ENCODE peak calls at places on chromosomes 12 and 14, in nine cellular contexts. One of them, this sample, is unnamed.

GRCh38 chr14:54166049-54166950 is 209.7 kb upstream of the BMP4 start:
- DNase-seq in thoracic aorta: no peak
- DNase-seq in HFF-Myc: no peak
- DNase-seq in astrocyte of the cerebellum: no peak
- DNase-seq in A549: no peak
- DNase-seq in CD8-positive, alpha-beta T cell: no peak
- DNase-seq in GM12865: no peak
- DNase-seq in choroid plexus epithelial cell: no peak
- DNase-seq in lower lobe of right lung: no peak
- DNase-seq in this sample: no peak

GRCh38 chr14:75540479-75540851 is 18.2 kb downstream of the BATF start:
- DNase-seq in choroid plexus epithelial cell: no peak
- DNase-seq in lower lobe of right lung: no peak
- DNase-seq in CD8-positive, alpha-beta T cell: no peak
- DNase-seq in GM12865: no peak
- DNase-seq in thoracic aorta: no peak
- DNase-seq in A549: no peak
- DNase-seq in astrocyte of the cerebellum: no peak
- DNase-seq in HFF-Myc: no peak
- DNase-seq in this sample: no peak

GRCh38 chr12:6355491-6356373 is 13.9 kb upstream of the TNFRSF1A start:
- DNase-seq in A549: no peak
- DNase-seq in CD8-positive, alpha-beta T cell: no peak
- DNase-seq in thoracic aorta: no peak
- DNase-seq in lower lobe of right lung: no peak
- DNase-seq in choroid plexus epithelial cell: no peak
- DNase-seq in HFF-Myc: no peak
- DNase-seq in GM12865: no peak
- DNase-seq in astrocyte of the cerebellum: no peak
- DNase-seq in this sample: no peak

GRCh38 chr12:22321620-22322019 is 12.9 kb downstream of the ST8SIA1 start:
- DNase-seq in thoracic aorta: no peak
- DNase-seq in lower lobe of right lung: peak
- DNase-seq in A549: no peak
- DNase-seq in CD8-positive, alpha-beta T cell: no peak
- DNase-seq in HFF-Myc: no peak
- DNase-seq in astrocyte of the cerebellum: no peak
- DNase-seq in choroid plexus epithelial cell: peak
- DNase-seq in GM12865: no peak
- DNase-seq in this sample: peak

GRCh38 chr12:120183211-120183631 is 11.3 kb downstream of the GCN1 start:
- DNase-seq in astrocyte of the cerebellum: no peak
- DNase-seq in A549: no peak
- DNase-seq in thoracic aorta: no peak
- DNase-seq in GM12865: no peak
- DNase-seq in CD8-positive, alpha-beta T cell: no peak
- DNase-seq in choroid plexus epithelial cell: peak
- DNase-seq in lower lobe of right lung: no peak
- DNase-seq in HFF-Myc: no peak
- DNase-seq in this sample: peak

GRCh38 chr12:94244165-94245133 is 96.1 kb downstream of the PLXNC1 start:
- DNase-seq in A549: no peak
- DNase-seq in HFF-Myc: no peak
- DNase-seq in GM12865: peak
- DNase-seq in astrocyte of the cerebellum: no peak
- DNase-seq in thoracic aorta: no peak
- DNase-seq in CD8-positive, alpha-beta T cell: peak
- DNase-seq in choroid plexus epithelial cell: no peak
- DNase-seq in lower lobe of right lung: peak
- DNase-seq in this sample: no peak

GRCh38 chr14:21264025-21264801 is 5.0 kb downstream of the HNRNPC start:
- DNase-seq in thoracic aorta: no peak
- DNase-seq in lower lobe of right lung: no peak
- DNase-seq in GM12865: peak
- DNase-seq in A549: no peak
- DNase-seq in choroid plexus epithelial cell: peak
- DNase-seq in CD8-positive, alpha-beta T cell: no peak
- DNase-seq in astrocyte of the cerebellum: peak
- DNase-seq in HFF-Myc: peak
- DNase-seq in this sample: peak

GRCh38 chr12:107731376-107731775 is 29.6 kb downstream of the PRDM4 start:
- DNase-seq in astrocyte of the cerebellum: no peak
- DNase-seq in GM12865: peak
- DNase-seq in lower lobe of right lung: no peak
- DNase-seq in HFF-Myc: no peak
- DNase-seq in A549: no peak
- DNase-seq in thoracic aorta: no peak
- DNase-seq in CD8-positive, alpha-beta T cell: no peak
- DNase-seq in choroid plexus epithelial cell: peak
- DNase-seq in this sample: no peak

GRCh38 chr12:71708658-71709057 is 22.8 kb downstream of the TMEM19 start:
- DNase-seq in astrocyte of the cerebellum: no peak
- DNase-seq in lower lobe of right lung: no peak
- DNase-seq in thoracic aorta: no peak
- DNase-seq in GM12865: no peak
- DNase-seq in CD8-positive, alpha-beta T cell: no peak
- DNase-seq in HFF-Myc: no peak
- DNase-seq in choroid plexus epithelial cell: no peak
- DNase-seq in A549: no peak
- DNase-seq in this sample: no peak

GRCh38 chr12:94707892-94708291 is 57.5 kb upstream of the TMCC3 start:
- DNase-seq in CD8-positive, alpha-beta T cell: no peak
- DNase-seq in HFF-Myc: no peak
- DNase-seq in thoracic aorta: no peak
- DNase-seq in astrocyte of the cerebellum: no peak
- DNase-seq in lower lobe of right lung: no peak
- DNase-seq in GM12865: no peak
- DNase-seq in A549: no peak
- DNase-seq in choroid plexus epithelial cell: peak
- DNase-seq in this sample: peak

GRCh38 chr12:110010853-110011835 is 11.9 kb downstream of the ANKRD13A start:
- DNase-seq in GM12865: peak
- DNase-seq in lower lobe of right lung: no peak
- DNase-seq in thoracic aorta: no peak
- DNase-seq in choroid plexus epithelial cell: no peak
- DNase-seq in CD8-positive, alpha-beta T cell: no peak
- DNase-seq in A549: no peak
- DNase-seq in astrocyte of the cerebellum: no peak
- DNase-seq in HFF-Myc: no peak
- DNase-seq in this sample: no peak

GRCh38 chr12:5166976-5167375 is 123.3 kb downstream of the KCNA5 start:
- DNase-seq in thoracic aorta: no peak
- DNase-seq in HFF-Myc: peak
- DNase-seq in astrocyte of the cerebellum: peak
- DNase-seq in lower lobe of right lung: no peak
- DNase-seq in CD8-positive, alpha-beta T cell: no peak
- DNase-seq in choroid plexus epithelial cell: peak
- DNase-seq in GM12865: no peak
- DNase-seq in A549: no peak
- DNase-seq in this sample: peak

GRCh38 chr12:31288381-31288780 is 37.6 kb downstream of the SINHCAF start:
- DNase-seq in CD8-positive, alpha-beta T cell: no peak
- DNase-seq in astrocyte of the cerebellum: no peak
- DNase-seq in choroid plexus epithelial cell: no peak
- DNase-seq in thoracic aorta: no peak
- DNase-seq in GM12865: no peak
- DNase-seq in lower lobe of right lung: no peak
- DNase-seq in HFF-Myc: no peak
- DNase-seq in A549: no peak
- DNase-seq in this sample: no peak

GRCh38 chr14:102993523-102993922 is 63.8 kb downstream of the CDC42BPB start:
- DNase-seq in A549: peak
- DNase-seq in lower lobe of right lung: no peak
- DNase-seq in astrocyte of the cerebellum: no peak
- DNase-seq in CD8-positive, alpha-beta T cell: no peak
- DNase-seq in choroid plexus epithelial cell: peak
- DNase-seq in GM12865: no peak
- DNase-seq in thoracic aorta: no peak
- DNase-seq in HFF-Myc: no peak
- DNase-seq in this sample: peak
- H3K4me3 ChIP-seq in A549: no peak
- H3K4me3 ChIP-seq in lower lobe of right lung: no peak
- H3K4me3 ChIP-seq in astrocyte of the cerebellum: no peak
- H3K4me3 ChIP-seq in CD8-positive, alpha-beta T cell: no peak
- H3K4me3 ChIP-seq in choroid plexus epithelial cell: no peak
- H3K4me3 ChIP-seq in GM12865: no peak
- H3K4me3 ChIP-seq in thoracic aorta: no peak
- H3K4me3 ChIP-seq in HFF-Myc: no peak
- H3K4me3 ChIP-seq in this sample: no peak

GRCh38 chr12:47053991-47054390 is 25.4 kb upstream of the PCED1B start:
- DNase-seq in GM12865: no peak
- DNase-seq in A549: no peak
- DNase-seq in HFF-Myc: no peak
- DNase-seq in CD8-positive, alpha-beta T cell: no peak
- DNase-seq in choroid plexus epithelial cell: no peak
- DNase-seq in lower lobe of right lung: no peak
- DNase-seq in thoracic aorta: no peak
- DNase-seq in astrocyte of the cerebellum: no peak
- DNase-seq in this sample: no peak
- TF ChIP-seq CTCF in GM12865: no peak
- TF ChIP-seq CTCF in A549: no peak
- TF ChIP-seq CTCF in HFF-Myc: no peak
- TF ChIP-seq CTCF in CD8-positive, alpha-beta T cell: no peak
- TF ChIP-seq CTCF in choroid plexus epithelial cell: no peak
- TF ChIP-seq CTCF in lower lobe of right lung: no peak
- TF ChIP-seq CTCF in thoracic aorta: no peak
- TF ChIP-seq CTCF in astrocyte of the cerebellum: no peak
- TF ChIP-seq CTCF in this sample: no peak

GRCh38 chr12:57737467-57738141 is 938 bp downstream of the AGAP2 start:
- DNase-seq in GM12865: no peak
- DNase-seq in A549: no peak
- DNase-seq in HFF-Myc: no peak
- DNase-seq in astrocyte of the cerebellum: no peak
- DNase-seq in lower lobe of right lung: no peak
- DNase-seq in choroid plexus epithelial cell: no peak
- DNase-seq in CD8-positive, alpha-beta T cell: no peak
- DNase-seq in thoracic aorta: no peak
- DNase-seq in this sample: no peak
- H3K4me3 ChIP-seq in GM12865: no peak
- H3K4me3 ChIP-seq in A549: peak
- H3K4me3 ChIP-seq in HFF-Myc: peak
- H3K4me3 ChIP-seq in astrocyte of the cerebellum: peak
- H3K4me3 ChIP-seq in lower lobe of right lung: peak
- H3K4me3 ChIP-seq in choroid plexus epithelial cell: peak
- H3K4me3 ChIP-seq in CD8-positive, alpha-beta T cell: no peak
- H3K4me3 ChIP-seq in thoracic aorta: peak
- H3K4me3 ChIP-seq in this sample: peak

GRCh38 chr12:123040106-123040505 is 59.6 kb downstream of the ARL6IP4 start:
- DNase-seq in thoracic aorta: no peak
- DNase-seq in HFF-Myc: no peak
- DNase-seq in CD8-positive, alpha-beta T cell: no peak
- DNase-seq in astrocyte of the cerebellum: no peak
- DNase-seq in GM12865: no peak
- DNase-seq in A549: no peak
- DNase-seq in lower lobe of right lung: no peak
- DNase-seq in choroid plexus epithelial cell: no peak
- DNase-seq in this sample: no peak

GRCh38 chr12:123041811-123042655 is 61.6 kb downstream of the ARL6IP4 start:
- DNase-seq in GM12865: no peak
- DNase-seq in CD8-positive, alpha-beta T cell: no peak
- DNase-seq in HFF-Myc: no peak
- DNase-seq in A549: no peak
- DNase-seq in thoracic aorta: no peak
- DNase-seq in lower lobe of right lung: no peak
- DNase-seq in astrocyte of the cerebellum: no peak
- DNase-seq in choroid plexus epithelial cell: peak
- DNase-seq in this sample: peak

GRCh38 chr12:123043536-123044001 is 63.1 kb downstream of the ARL6IP4 start:
- DNase-seq in astrocyte of the cerebellum: peak
- DNase-seq in GM12865: peak
- DNase-seq in HFF-Myc: peak
- DNase-seq in choroid plexus epithelial cell: peak
- DNase-seq in lower lobe of right lung: peak
- DNase-seq in A549: peak
- DNase-seq in thoracic aorta: peak
- DNase-seq in CD8-positive, alpha-beta T cell: peak
- DNase-seq in this sample: peak

GRCh38 chr12:123038966-123039365 is 58.5 kb downstream of the ARL6IP4 start:
- DNase-seq in thoracic aorta: no peak
- DNase-seq in A549: no peak
- DNase-seq in HFF-Myc: no peak
- DNase-seq in lower lobe of right lung: no peak
- DNase-seq in CD8-positive, alpha-beta T cell: no peak
- DNase-seq in astrocyte of the cerebellum: no peak
- DNase-seq in GM12865: no peak
- DNase-seq in choroid plexus epithelial cell: no peak
- DNase-seq in this sample: no peak

GRCh38 chr12:123041042-123041531 is 60.6 kb downstream of the ARL6IP4 start:
- DNase-seq in lower lobe of right lung: no peak
- DNase-seq in thoracic aorta: no peak
- DNase-seq in choroid plexus epithelial cell: no peak
- DNase-seq in A549: no peak
- DNase-seq in astrocyte of the cerebellum: no peak
- DNase-seq in CD8-positive, alpha-beta T cell: no peak
- DNase-seq in HFF-Myc: no peak
- DNase-seq in GM12865: no peak
- DNase-seq in this sample: no peak
- TF ChIP-seq CTCF in lower lobe of right lung: no peak
- TF ChIP-seq CTCF in thoracic aorta: no peak
- TF ChIP-seq CTCF in choroid plexus epithelial cell: no peak
- TF ChIP-seq CTCF in A549: no peak
- TF ChIP-seq CTCF in astrocyte of the cerebellum: no peak
- TF ChIP-seq CTCF in CD8-positive, alpha-beta T cell: no peak
- TF ChIP-seq CTCF in HFF-Myc: no peak
- TF ChIP-seq CTCF in GM12865: no peak
- TF ChIP-seq CTCF in this sample: no peak

GRCh38 chr14:89041245-89041585 is 216.8 kb downstream of the TTC8 start:
- DNase-seq in A549: no peak
- DNase-seq in CD8-positive, alpha-beta T cell: no peak
- DNase-seq in thoracic aorta: no peak
- DNase-seq in GM12865: no peak
- DNase-seq in choroid plexus epithelial cell: no peak
- DNase-seq in astrocyte of the cerebellum: no peak
- DNase-seq in HFF-Myc: no peak
- DNase-seq in lower lobe of right lung: no peak
- DNase-seq in this sample: no peak
- H3K4me3 ChIP-seq in A549: no peak
- H3K4me3 ChIP-seq in CD8-positive, alpha-beta T cell: no peak
- H3K4me3 ChIP-seq in thoracic aorta: peak
- H3K4me3 ChIP-seq in GM12865: no peak
- H3K4me3 ChIP-seq in choroid plexus epithelial cell: peak
- H3K4me3 ChIP-seq in astrocyte of the cerebellum: peak
- H3K4me3 ChIP-seq in HFF-Myc: peak
- H3K4me3 ChIP-seq in lower lobe of right lung: peak
- H3K4me3 ChIP-seq in this sample: peak

GRCh38 chr14:24952851-24953666 is 96.9 kb downstream of the STXBP6 start:
- DNase-seq in thoracic aorta: no peak
- DNase-seq in CD8-positive, alpha-beta T cell: no peak
- DNase-seq in astrocyte of the cerebellum: no peak
- DNase-seq in choroid plexus epithelial cell: no peak
- DNase-seq in lower lobe of right lung: no peak
- DNase-seq in HFF-Myc: no peak
- DNase-seq in A549: no peak
- DNase-seq in GM12865: no peak
- DNase-seq in this sample: no peak
- TF ChIP-seq CTCF in thoracic aorta: no peak
- TF ChIP-seq CTCF in CD8-positive, alpha-beta T cell: no peak
- TF ChIP-seq CTCF in astrocyte of the cerebellum: no peak
- TF ChIP-seq CTCF in choroid plexus epithelial cell: peak
- TF ChIP-seq CTCF in lower lobe of right lung: peak
- TF ChIP-seq CTCF in HFF-Myc: peak
- TF ChIP-seq CTCF in A549: no peak
- TF ChIP-seq CTCF in GM12865: no peak
- TF ChIP-seq CTCF in this sample: no peak

This sample was measured in fibroblast of pulmonary artery.